ENCODE peak calls at places on chromosomes 16 and 17, in seven cellular contexts. K is H1, L is HCT116, Y is HepG2, C is K562, A is SK-N-SH, S is GM12878. F is an unnamed sample.

GRCh38 chr17:77836557-77837041 is 121.9 kb upstream of the TNRC6C start:
- DNase-seq in K (no peak), L (peak), Y (no peak), C (no peak), A (no peak), S (no peak), F (no peak)

GRCh38 chr16:11536104-11536866 is 50.4 kb downstream of the LITAF start:
- DNase-seq in K (no peak), L (no peak), Y (no peak), C (no peak), A (no peak), S (no peak), F (no peak)

GRCh38 chr16:78005881-78006280 is 16.5 kb upstream of the CLEC3A start:
- DNase-seq in K (peak), L (peak), Y (no peak), C (peak), A (no peak), S (no peak), F (no peak)

GRCh38 chr17:72390675-72391501 is 270.1 kb downstream of the SOX9 start:
- DNase-seq in K (no peak), L (no peak), Y (no peak), C (no peak), A (no peak), S (no peak), F (no peak)

GRCh38 chr17:34382586-34383224 is 19.7 kb upstream of the CCL1 start:
- DNase-seq in K (no peak), L (no peak), Y (no peak), C (no peak), A (peak), S (peak), F (no peak)

GRCh38 chr16:54633943-54634362 is 296.7 kb upstream of the IRX5 start:
- DNase-seq in K (peak), L (peak), Y (peak), C (peak), A (no peak), S (no peak), F (no peak)

GRCh38 chr16:85328665-85329058 is 216.4 kb upstream of the CIBAR2 start:
- DNase-seq in K (peak), L (no peak), Y (no peak), C (peak), A (no peak), S (no peak), F (no peak)

GRCh38 chr17:19369846-19370492 is 7.4 kb upstream of the B9D1 start:
- DNase-seq in K (no peak), L (no peak), Y (no peak), C (no peak), A (no peak), S (no peak), F (no peak)

GRCh38 chr16:10683160-10683559 is 11.6 kb downstream of the TEKT5 start:
- DNase-seq in K (no peak), L (no peak), Y (no peak), C (peak), A (no peak), S (no peak), F (no peak)

GRCh38 chr16:86991679-86992078 is 325.5 kb downstream of the C16orf95 start:
- DNase-seq in K (no peak), L (no peak), Y (no peak), C (no peak), A (no peak), S (no peak), F (no peak)

GRCh38 chr17:43891851-43892671 is 15.3 kb downstream of the MPP2 start:
- DNase-seq in K (no peak), L (no peak), Y (no peak), C (no peak), A (no peak), S (no peak), F (no peak)

GRCh38 chr17:81713004-81713555 is 996 bp downstream of the SLC25A10 start:
- DNase-seq in K (no peak), L (no peak), Y (peak), C (no peak), A (peak), S (no peak), F (no peak)

GRCh38 chr17:12027658-12028057 is 7.0 kb downstream of the MAP2K4 start:
- DNase-seq in K (no peak), L (no peak), Y (no peak), C (no peak), A (no peak), S (no peak), F (no peak)

DNA sequence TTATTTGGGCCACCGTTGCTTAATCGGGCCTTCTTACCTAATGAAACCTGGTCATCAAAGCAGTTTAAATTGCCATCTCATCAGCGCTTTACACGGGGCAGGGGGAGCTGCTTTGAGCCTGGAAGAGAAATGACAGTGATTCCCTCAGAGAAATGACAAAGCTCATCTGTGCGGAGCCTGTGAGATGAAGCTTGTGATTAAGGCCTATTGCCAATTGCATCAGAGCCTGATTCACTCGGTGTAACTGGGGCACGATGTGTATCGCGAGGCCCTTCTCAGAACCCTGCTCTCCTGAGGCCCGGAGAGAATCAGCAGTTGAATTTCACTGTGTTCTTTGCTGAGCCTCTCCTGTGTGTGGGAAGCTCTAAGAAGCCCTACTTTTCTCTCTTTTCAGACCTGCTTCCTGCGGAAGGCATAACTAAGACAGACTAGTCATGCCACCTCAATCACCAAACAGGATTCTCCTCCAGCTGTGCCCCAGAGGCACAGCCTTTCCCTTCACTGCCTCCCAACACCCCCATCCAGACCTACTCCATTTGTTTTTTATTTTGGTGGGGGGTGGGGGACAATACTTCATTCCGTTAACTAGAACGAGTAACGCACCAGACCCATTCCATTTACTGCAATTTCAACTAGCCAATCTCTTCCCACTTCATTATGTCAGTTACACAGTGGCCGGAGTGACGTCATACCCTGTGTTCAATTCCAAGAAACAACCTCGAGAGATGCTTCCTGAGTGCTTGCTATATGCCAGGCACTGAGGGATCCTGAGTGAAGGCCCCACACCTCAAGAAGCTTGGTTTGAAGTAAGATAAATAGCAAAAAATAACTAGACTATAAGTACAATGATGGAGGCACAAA is 8.9 kb upstream of the SIAH1 start:
- DNase-seq in K (no peak), L (no peak), Y (no peak), C (peak), A (peak), S (no peak), F (no peak)
- TF ChIP-seq SIN3A in K (no peak), L (no peak), Y (no peak), C (no peak), A (no peak), S (no peak), F (no peak)

DNA sequence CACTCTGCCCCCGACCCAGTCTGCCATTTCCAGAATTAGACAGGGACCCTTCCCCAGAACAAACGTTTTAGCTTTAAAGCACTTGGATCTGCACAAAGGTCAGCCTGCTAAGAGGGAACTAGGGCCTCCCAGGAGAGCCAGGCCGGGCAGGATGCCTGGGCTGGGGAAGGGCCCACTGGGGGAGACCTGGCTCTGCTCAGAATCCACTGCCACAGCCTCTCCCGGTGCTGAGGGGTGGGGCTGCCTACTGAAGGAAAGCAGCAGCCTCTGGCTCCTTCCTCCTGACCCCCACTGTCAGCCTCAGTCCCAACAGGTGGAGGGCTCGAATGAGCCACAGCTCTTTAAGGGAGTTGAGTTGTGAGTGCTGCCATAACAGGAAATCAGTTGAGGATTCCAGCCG is 1.7 kb downstream of the YBX2 start:
- DNase-seq in K (no peak), L (no peak), Y (no peak), C (no peak), A (peak), S (no peak), F (no peak)
- TF ChIP-seq SIN3A in K (no peak), L (no peak), Y (no peak), C (no peak), A (no peak), S (no peak), F (no peak)

GRCh38 chr16:26988186-26988585 is 78.5 kb upstream of the C16orf82 start:
- DNase-seq in K (no peak), L (no peak), Y (no peak), C (no peak), A (no peak), S (no peak), F (no peak)

GRCh38 chr16:26993988-26994387 is 72.7 kb upstream of the C16orf82 start:
- DNase-seq in K (no peak), L (no peak), Y (no peak), C (no peak), A (no peak), S (no peak), F (no peak)

GRCh38 chr16:26995522-26995921 is 71.2 kb upstream of the C16orf82 start:
- DNase-seq in K (no peak), L (no peak), Y (no peak), C (no peak), A (no peak), S (no peak), F (no peak)

GRCh38 chr16:26992661-26993365 is 73.9 kb upstream of the C16orf82 start:
- DNase-seq in K (no peak), L (no peak), Y (no peak), C (no peak), A (no peak), S (no peak), F (no peak)

GRCh38 chr16:26993511-26993910 is 73.2 kb upstream of the C16orf82 start:
- DNase-seq in K (no peak), L (no peak), Y (no peak), C (no peak), A (no peak), S (no peak), F (no peak)
- TF ChIP-seq SIN3A in K (no peak), L (no peak), Y (no peak), C (no peak), A (no peak), S (no peak), F (no peak)

GRCh38 chr17:29242051-29242450 is 4.6 kb upstream of the CRYBA1 start:
- DNase-seq in K (no peak), L (no peak), Y (no peak), C (no peak), A (no peak), S (no peak), F (no peak)

GRCh38 chr17:29243792-29244191 is 2.9 kb upstream of the CRYBA1 start:
- DNase-seq in K (no peak), L (no peak), Y (peak), C (peak), A (peak), S (no peak), F (no peak)

GRCh38 chr17:29240477-29240876 is 6.2 kb upstream of the CRYBA1 start:
- DNase-seq in K (no peak), L (no peak), Y (no peak), C (no peak), A (no peak), S (no peak), F (no peak)

GRCh38 chr17:29242790-29243189 is 3.9 kb upstream of the CRYBA1 start:
- DNase-seq in K (no peak), L (no peak), Y (no peak), C (no peak), A (no peak), S (no peak), F (no peak)

GRCh38 chr17:29241015-29241963 is 5.4 kb upstream of the CRYBA1 start:
- DNase-seq in K (no peak), L (peak), Y (peak), C (no peak), A (peak), S (no peak), F (peak)
- TF ChIP-seq SIN3A in K (no peak), L (no peak), Y (no peak), C (no peak), A (no peak), S (no peak), F (no peak)

DNA sequence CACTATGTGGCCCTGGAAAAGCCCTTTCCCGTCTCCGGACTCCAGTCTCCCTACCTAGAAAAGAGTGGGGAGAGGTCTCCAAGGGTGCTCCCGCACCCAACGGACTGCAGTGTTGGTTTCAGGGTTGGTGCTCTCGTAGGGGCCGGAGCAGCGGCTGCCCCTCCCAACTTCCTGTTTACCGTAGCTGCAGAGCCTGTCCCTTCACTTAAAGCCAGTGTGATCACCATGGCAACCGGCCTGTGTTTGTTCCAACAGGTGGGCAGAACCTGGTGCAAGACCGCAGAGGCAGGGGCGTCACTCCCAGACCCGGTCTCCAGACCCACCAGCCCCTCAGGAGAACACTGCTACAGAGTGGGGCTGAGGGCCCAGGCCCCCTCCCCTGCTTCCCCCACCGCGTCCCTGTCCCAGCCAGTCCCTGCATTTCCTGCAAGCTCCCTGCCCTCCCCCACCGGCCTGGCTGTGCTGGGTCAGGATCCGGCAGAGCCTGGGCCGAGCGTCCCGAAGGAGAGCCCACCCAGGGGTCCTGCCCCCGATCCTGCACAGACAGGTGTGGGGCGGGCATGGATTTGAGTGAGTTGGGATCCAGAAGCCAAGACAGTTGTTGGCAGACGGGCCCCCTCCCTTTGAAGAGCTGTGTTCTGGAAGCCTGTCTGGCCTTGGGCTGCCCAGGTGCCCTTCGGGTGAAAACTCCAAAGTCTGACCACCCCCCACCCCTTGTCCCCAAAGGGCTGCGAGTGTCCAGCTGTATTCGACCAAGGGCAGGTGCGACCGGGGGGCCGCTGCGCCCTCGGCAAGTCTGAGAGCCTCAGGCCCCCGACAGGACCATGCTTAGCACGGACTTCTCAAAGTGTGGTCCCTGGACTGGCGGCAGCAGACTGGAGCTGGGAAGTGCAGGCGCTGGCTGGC is 1.5 kb upstream of the BAIAP3 start:
- DNase-seq in K (peak), L (peak), Y (peak), C (peak), A (peak), S (peak), F (no peak)
- TF ChIP-seq SIN3A in K (peak), L (no peak), Y (peak), C (peak), A (no peak), S (no peak), F (no peak)